ENCODE peak calls at places on chromosomes 6 and 20, in ten cellular contexts. Y, D, V, C, L, F, P, N, A and M are unnamed samples.

GRCh38 chr6:32962427-32962826 is 6.0 kb upstream of the BRD2 start:
- DNase-seq in Y (no peak), D (no peak), V (no peak), C (no peak), L (no peak), F (no peak), P (no peak), N (no peak), A (no peak), M (no peak)

GRCh38 chr6:26556263-26557070 is 18.3 kb downstream of the HMGN4 start:
- DNase-seq in Y (peak), D (peak), V (no peak), C (no peak), L (peak), F (no peak), P (peak), N (peak), A (peak), M (no peak)

GRCh38 chr6:35016417-35017221 is 124.5 kb downstream of the TCP11 start:
- DNase-seq in Y (peak), D (peak), V (no peak), C (no peak), L (peak), F (peak), P (no peak), N (no peak), A (peak), M (peak)

GRCh38 chr6:39092124-39092523 is 22.9 kb downstream of the SAYSD1 start:
- DNase-seq in Y (no peak), D (no peak), V (no peak), C (no peak), L (no peak), F (no peak), P (peak), N (no peak), A (no peak), M (no peak)

GRCh38 chr6:143516700-143517446 is 5.4 kb upstream of the FUCA2 start:
- DNase-seq in Y (no peak), D (no peak), V (no peak), C (no peak), L (no peak), F (no peak), P (no peak), N (no peak), A (no peak), M (no peak)

GRCh38 chr6:56655250-56655649 is 12.6 kb upstream of the DST start:
- DNase-seq in Y (peak), D (no peak), V (no peak), C (no peak), L (no peak), F (no peak), P (no peak), N (no peak), A (no peak), M (no peak)

GRCh38 chr20:44615876-44616603 is 33.7 kb downstream of the PKIG start:
- DNase-seq in Y (no peak), D (no peak), V (no peak), C (no peak), L (no peak), F (no peak), P (no peak), N (no peak), A (no peak), M (no peak)

GRCh38 chr6:168452685-168453377 is 11.8 kb downstream of the SMOC2 start:
- DNase-seq in Y (no peak), D (no peak), V (peak), C (no peak), L (no peak), F (no peak), P (no peak), N (no peak), A (no peak), M (no peak)

GRCh38 chr6:146543211-146543939 is at the start of gene RAB32:
- DNase-seq in Y (peak), D (peak), V (peak), C (peak), L (peak), F (peak), P (peak), N (no peak), A (peak), M (peak)

GRCh38 chr6:33595001-33595846 is 15.1 kb upstream of the BAK1 start:
- DNase-seq in Y (no peak), D (no peak), V (no peak), C (no peak), L (no peak), F (no peak), P (no peak), N (no peak), A (peak), M (no peak)

GRCh38 chr6:121794630-121795029 is 359.2 kb downstream of the GJA1 start:
- DNase-seq in Y (peak), D (no peak), V (no peak), C (no peak), L (peak), F (no peak), P (no peak), N (no peak), A (peak), M (no peak)

GRCh38 chr6:145904878-145905277 is 59.3 kb downstream of the SHPRH start:
- DNase-seq in Y (no peak), D (no peak), V (no peak), C (no peak), L (no peak), F (no peak), P (no peak), N (no peak), A (no peak), M (no peak)

GRCh38 chr20:21505161-21505809 is 8.6 kb downstream of the NKX2-2 start:
- DNase-seq in Y (peak), D (peak), V (no peak), C (peak), L (no peak), F (peak), P (peak), N (peak), A (peak), M (peak)
- H3K4me3 ChIP-seq in Y (peak), D (no peak), V (peak), C (peak), L (peak), F (peak), P (peak), N (peak), A (no peak), M (no peak)

GRCh38 chr6:3750324-3751018 is 1.0 kb downstream of the PXDC1 start:
- DNase-seq in Y (peak), D (peak), V (peak), C (peak), L (peak), F (peak), P (peak), N (no peak), A (peak), M (peak)

GRCh38 chr6:3751019-3751729 is at the start of gene PXDC1:
- DNase-seq in Y (no peak), D (no peak), V (no peak), C (peak), L (no peak), F (no peak), P (peak), N (peak), A (peak), M (no peak)

GRCh38 chr6:3748726-3749389 is 2.7 kb downstream of the PXDC1 start:
- DNase-seq in Y (no peak), D (no peak), V (no peak), C (no peak), L (no peak), F (no peak), P (no peak), N (no peak), A (no peak), M (no peak)

GRCh38 chr6:3749390-3749978 is 2.0 kb downstream of the PXDC1 start:
- DNase-seq in Y (no peak), D (no peak), V (peak), C (peak), L (no peak), F (no peak), P (no peak), N (no peak), A (no peak), M (no peak)

DNA sequence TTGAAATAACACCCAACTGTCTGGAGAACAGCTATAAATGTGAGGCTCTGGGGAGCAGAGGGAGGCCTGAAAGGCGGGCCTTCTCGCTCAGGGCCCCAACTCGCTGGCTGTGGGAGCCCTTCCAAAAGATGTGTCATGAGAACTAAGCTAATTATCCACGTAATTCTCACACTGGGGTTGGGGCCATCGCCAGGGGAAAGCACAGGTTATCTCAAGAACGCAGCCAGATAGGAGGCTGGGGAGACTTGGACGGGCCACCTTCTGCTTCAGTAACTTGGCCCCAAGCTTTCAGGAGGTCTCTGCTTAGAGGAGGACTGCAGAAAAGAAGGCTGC is 1.6 kb downstream of the PXDC1 start:
- DNase-seq in Y (peak), D (peak), V (no peak), C (no peak), L (peak), F (peak), P (no peak), N (no peak), A (peak), M (peak)
- H3K4me3 ChIP-seq in Y (peak), D (peak), V (peak), C (peak), L (peak), F (peak), P (peak), N (no peak), A (peak), M (peak)

GRCh38 chr6:80005406-80005805 is 957 bp downstream of the TTK start:
- DNase-seq in Y (no peak), D (no peak), V (no peak), C (no peak), L (no peak), F (no peak), P (no peak), N (no peak), A (no peak), M (no peak)
- H3K4me3 ChIP-seq in Y (peak), D (no peak), V (no peak), C (no peak), L (peak), F (peak), P (peak), N (no peak), A (peak), M (no peak)

GRCh38 chr6:6614965-6615304 is 26.4 kb downstream of the LY86 start:
- DNase-seq in Y (no peak), D (no peak), V (no peak), C (no peak), L (no peak), F (no peak), P (no peak), N (peak), A (no peak), M (no peak)
- H3K4me3 ChIP-seq in Y (no peak), D (peak), V (peak), C (no peak), L (no peak), F (no peak), P (no peak), N (peak), A (no peak), M (no peak)

GRCh38 chr20:34331838-34332237 is 28.7 kb upstream of the AHCY start:
- DNase-seq in Y (no peak), D (no peak), V (no peak), C (no peak), L (no peak), F (no peak), P (no peak), N (no peak), A (no peak), M (no peak)
- H3K4me3 ChIP-seq in Y (no peak), D (no peak), V (no peak), C (no peak), L (no peak), F (no peak), P (no peak), N (no peak), A (no peak), M (no peak)

GRCh38 chr6:8061736-8062135 is 2.5 kb downstream of the BLOC1S5 start:
- DNase-seq in Y (no peak), D (no peak), V (no peak), C (no peak), L (no peak), F (no peak), P (no peak), N (no peak), A (no peak), M (no peak)

GRCh38 chr6:8066108-8066507 is 1.9 kb upstream of the BLOC1S5 start:
- DNase-seq in Y (no peak), D (no peak), V (no peak), C (no peak), L (no peak), F (no peak), P (no peak), N (no peak), A (no peak), M (no peak)

GRCh38 chr6:8063762-8064637 is at the start of gene BLOC1S5:
- DNase-seq in Y (peak), D (peak), V (peak), C (peak), L (peak), F (peak), P (peak), N (peak), A (peak), M (peak)

GRCh38 chr6:8065519-8065911 is 1.3 kb upstream of the BLOC1S5 start:
- DNase-seq in Y (no peak), D (no peak), V (no peak), C (no peak), L (no peak), F (no peak), P (no peak), N (no peak), A (no peak), M (no peak)

DNA sequence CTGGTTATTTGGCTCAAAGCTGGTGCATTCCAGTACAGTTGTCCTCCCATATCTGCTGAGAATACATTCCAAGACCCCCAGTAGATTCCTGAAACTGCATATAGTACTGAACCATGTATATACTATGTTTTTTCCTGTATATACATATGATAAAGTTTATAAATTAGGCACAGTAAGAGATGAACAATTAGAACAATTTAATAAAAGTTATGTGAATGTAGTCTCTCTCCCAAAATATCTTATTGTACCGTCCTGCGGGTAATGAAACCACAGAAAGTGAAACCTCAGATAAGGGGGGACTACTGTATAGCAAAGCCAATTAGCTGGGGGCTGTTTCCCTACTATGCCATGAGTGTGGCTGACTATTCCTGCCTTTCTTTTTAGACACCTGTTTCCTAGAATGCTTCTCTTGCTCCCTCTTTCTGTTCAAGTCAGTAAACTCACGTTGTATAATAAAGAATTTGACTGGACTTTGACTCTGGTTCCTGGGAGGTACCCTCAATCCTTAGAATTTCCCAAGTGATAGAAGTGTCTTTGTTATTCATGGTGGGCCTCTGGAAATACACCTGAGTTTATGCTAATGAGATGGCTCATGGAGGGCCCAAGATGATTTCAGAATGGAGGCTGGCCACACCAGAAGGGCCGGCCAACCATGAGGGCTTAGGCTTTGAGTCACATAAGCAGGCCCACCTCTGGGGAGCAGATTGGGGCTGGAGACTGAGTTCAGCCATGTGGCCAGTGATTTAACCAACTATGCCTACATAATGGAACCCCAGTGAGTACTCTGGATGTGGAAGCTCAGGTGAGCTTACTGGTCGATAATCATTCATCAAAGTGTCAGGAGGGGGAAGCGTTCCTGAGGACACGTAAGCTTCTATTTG is 689 bp upstream of the BLOC1S5 start:
- DNase-seq in Y (no peak), D (no peak), V (no peak), C (no peak), L (no peak), F (no peak), P (no peak), N (no peak), A (no peak), M (no peak)
- H3K4me3 ChIP-seq in Y (peak), D (peak), V (peak), C (peak), L (peak), F (peak), P (peak), N (peak), A (peak), M (peak)

GRCh38 chr6:27873101-27874030 is 38.8 kb downstream of the OR2B2 start:
- DNase-seq in Y (peak), D (peak), V (peak), C (peak), L (peak), F (peak), P (peak), N (peak), A (peak), M (no peak)
- H3K4me3 ChIP-seq in Y (peak), D (peak), V (peak), C (peak), L (peak), F (peak), P (peak), N (peak), A (peak), M (peak)

GRCh38 chr20:49286689-49287551 is 9.1 kb upstream of the ZNFX1 start:
- DNase-seq in Y (no peak), D (no peak), V (no peak), C (no peak), L (peak), F (no peak), P (no peak), N (no peak), A (no peak), M (no peak)
- H3K4me3 ChIP-seq in Y (no peak), D (no peak), V (no peak), C (no peak), L (peak), F (no peak), P (no peak), N (no peak), A (no peak), M (no peak)

GRCh38 chr20:50242548-50242862 is 51.9 kb downstream of the CEBPB start:
- DNase-seq in Y (no peak), D (no peak), V (no peak), C (no peak), L (no peak), F (no peak), P (no peak), N (no peak), A (no peak), M (no peak)

GRCh38 chr20:50244352-50245149 is 53.9 kb downstream of the CEBPB start:
- DNase-seq in Y (no peak), D (no peak), V (peak), C (no peak), L (no peak), F (no peak), P (no peak), N (no peak), A (no peak), M (no peak)

GRCh38 chr20:50242863-50243609 is 52.4 kb downstream of the CEBPB start:
- DNase-seq in Y (no peak), D (no peak), V (peak), C (no peak), L (peak), F (no peak), P (no peak), N (no peak), A (no peak), M (no peak)

GRCh38 chr20:50242178-50242514 is 51.5 kb downstream of the CEBPB start:
- DNase-seq in Y (no peak), D (no peak), V (no peak), C (no peak), L (no peak), F (no peak), P (no peak), N (no peak), A (no peak), M (no peak)

DNA sequence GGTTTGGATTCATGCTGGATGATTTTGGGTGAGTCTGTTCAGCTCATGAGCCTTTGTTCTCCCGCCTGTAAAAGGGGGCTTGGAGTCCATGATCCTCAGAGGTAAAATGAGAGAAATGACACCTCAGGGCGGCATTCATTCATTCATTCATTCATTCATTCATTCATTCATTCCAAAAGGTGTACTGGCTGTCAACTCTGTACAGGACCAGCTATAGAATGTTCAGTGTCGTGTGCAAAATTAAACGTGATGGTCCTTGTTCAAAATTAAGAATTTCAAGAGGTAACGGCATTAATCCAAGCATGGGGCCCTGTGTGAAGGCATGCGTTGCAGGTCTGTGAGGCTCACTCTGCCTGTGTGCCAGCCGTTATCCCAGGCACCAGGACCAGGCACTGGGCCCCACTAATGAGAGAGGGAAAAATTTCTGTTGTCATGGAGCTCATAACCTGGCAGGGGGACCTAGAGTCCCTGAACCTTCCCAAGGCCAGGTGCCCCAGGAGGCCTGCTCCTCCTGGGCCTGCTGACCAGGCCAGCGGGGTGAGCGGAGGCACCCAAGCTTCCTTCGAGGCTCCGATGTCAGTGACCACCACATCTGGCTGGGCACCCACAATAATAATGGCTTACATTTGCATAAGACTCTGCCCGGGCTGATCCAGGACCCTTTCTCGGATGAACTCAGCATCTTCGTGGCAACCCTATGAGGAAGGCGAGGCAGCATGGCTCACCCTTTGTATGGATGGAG is 53.2 kb downstream of the CEBPB start:
- DNase-seq in Y (no peak), D (no peak), V (no peak), C (no peak), L (no peak), F (no peak), P (no peak), N (no peak), A (no peak), M (no peak)
- H3K4me3 ChIP-seq in Y (no peak), D (no peak), V (no peak), C (no peak), L (no peak), F (no peak), P (no peak), N (no peak), A (no peak), M (no peak)